ENCODE peak calls at places on chromosomes 5 and 9, in six cellular contexts. One of them, this sample, is unnamed.

GRCh38 chr5:81315336-81315735 is 13.9 kb downstream of the ZCCHC9 start:
- DNase-seq in cardiac muscle cell: no peak
- DNase-seq in CD8-positive, alpha-beta T cell: no peak
- DNase-seq in upper lobe of right lung: no peak
- DNase-seq in coronary artery: no peak
- DNase-seq in heart left ventricle: no peak
- DNase-seq in this sample: no peak

GRCh38 chr5:119355636-119356383 is at the start of gene TNFAIP8:
- DNase-seq in cardiac muscle cell: peak
- DNase-seq in heart left ventricle: peak
- DNase-seq in CD8-positive, alpha-beta T cell: no peak
- DNase-seq in coronary artery: peak
- DNase-seq in upper lobe of right lung: peak
- DNase-seq in this sample: peak

GRCh38 chr5:139177809-139178581 is 20.2 kb downstream of the SIL1 start:
- DNase-seq in coronary artery: no peak
- DNase-seq in heart left ventricle: peak
- DNase-seq in cardiac muscle cell: peak
- DNase-seq in upper lobe of right lung: no peak
- DNase-seq in CD8-positive, alpha-beta T cell: no peak
- DNase-seq in this sample: no peak

GRCh38 chr9:17926246-17926645 is 347.4 kb downstream of the SH3GL2 start:
- DNase-seq in cardiac muscle cell: no peak
- DNase-seq in upper lobe of right lung: no peak
- DNase-seq in CD8-positive, alpha-beta T cell: no peak
- DNase-seq in heart left ventricle: no peak
- DNase-seq in coronary artery: no peak
- DNase-seq in this sample: no peak

GRCh38 chr5:124583469-124584350 is 162.7 kb downstream of the ZNF608 start:
- DNase-seq in upper lobe of right lung: no peak
- DNase-seq in heart left ventricle: no peak
- DNase-seq in coronary artery: no peak
- DNase-seq in cardiac muscle cell: no peak
- DNase-seq in CD8-positive, alpha-beta T cell: no peak
- DNase-seq in this sample: no peak

GRCh38 chr5:143311428-143311827 is 92.1 kb downstream of the NR3C1 start:
- DNase-seq in upper lobe of right lung: no peak
- DNase-seq in coronary artery: no peak
- DNase-seq in cardiac muscle cell: no peak
- DNase-seq in CD8-positive, alpha-beta T cell: no peak
- DNase-seq in heart left ventricle: no peak
- DNase-seq in this sample: no peak

GRCh38 chr5:154801083-154801482 is 45.9 kb downstream of the LARP1 start:
- DNase-seq in cardiac muscle cell: no peak
- DNase-seq in heart left ventricle: no peak
- DNase-seq in upper lobe of right lung: no peak
- DNase-seq in coronary artery: no peak
- DNase-seq in CD8-positive, alpha-beta T cell: no peak
- DNase-seq in this sample: no peak

GRCh38 chr5:154868702-154869101 is 10.3 kb downstream of the CNOT8 start:
- DNase-seq in cardiac muscle cell: peak
- DNase-seq in CD8-positive, alpha-beta T cell: no peak
- DNase-seq in upper lobe of right lung: no peak
- DNase-seq in coronary artery: no peak
- DNase-seq in heart left ventricle: no peak
- DNase-seq in this sample: no peak

GRCh38 chr5:88955403-88955802 is 72.4 kb upstream of the MEF2C start:
- DNase-seq in upper lobe of right lung: no peak
- DNase-seq in cardiac muscle cell: peak
- DNase-seq in CD8-positive, alpha-beta T cell: no peak
- DNase-seq in coronary artery: no peak
- DNase-seq in heart left ventricle: no peak
- DNase-seq in this sample: no peak

GRCh38 chr9:24986331-24986730 is 440.6 kb upstream of the IZUMO3 start:
- DNase-seq in CD8-positive, alpha-beta T cell: no peak
- DNase-seq in heart left ventricle: no peak
- DNase-seq in cardiac muscle cell: peak
- DNase-seq in upper lobe of right lung: no peak
- DNase-seq in coronary artery: no peak
- DNase-seq in this sample: no peak

GRCh38 chr5:152004095-152004494 is 79.4 kb upstream of the GLRA1 start:
- DNase-seq in cardiac muscle cell: no peak
- DNase-seq in upper lobe of right lung: peak
- DNase-seq in heart left ventricle: no peak
- DNase-seq in CD8-positive, alpha-beta T cell: no peak
- DNase-seq in coronary artery: no peak
- DNase-seq in this sample: no peak

GRCh38 chr5:83562207-83562606 is 90.7 kb downstream of the VCAN start:
- DNase-seq in heart left ventricle: no peak
- DNase-seq in coronary artery: no peak
- DNase-seq in upper lobe of right lung: no peak
- DNase-seq in CD8-positive, alpha-beta T cell: no peak
- DNase-seq in cardiac muscle cell: no peak
- DNase-seq in this sample: no peak

GRCh38 chr5:5739490-5739945 is 317.0 kb downstream of the ICE1 start:
- DNase-seq in CD8-positive, alpha-beta T cell: no peak
- DNase-seq in heart left ventricle: no peak
- DNase-seq in upper lobe of right lung: no peak
- DNase-seq in coronary artery: no peak
- DNase-seq in cardiac muscle cell: no peak
- DNase-seq in this sample: no peak

GRCh38 chr5:60541980-60542379 is 158.0 kb downstream of the DEPDC1B start:
- DNase-seq in CD8-positive, alpha-beta T cell: no peak
- DNase-seq in coronary artery: no peak
- DNase-seq in cardiac muscle cell: no peak
- DNase-seq in upper lobe of right lung: no peak
- DNase-seq in heart left ventricle: no peak
- DNase-seq in this sample: no peak

GRCh38 chr5:34941936-34942335 is 12.6 kb downstream of the DNAJC21 start:
- DNase-seq in heart left ventricle: no peak
- DNase-seq in upper lobe of right lung: no peak
- DNase-seq in cardiac muscle cell: no peak
- DNase-seq in CD8-positive, alpha-beta T cell: no peak
- DNase-seq in coronary artery: no peak
- DNase-seq in this sample: no peak

GRCh38 chr5:178264044-178264443 is 31.4 kb upstream of the PHYKPL start:
- DNase-seq in heart left ventricle: no peak
- DNase-seq in CD8-positive, alpha-beta T cell: no peak
- DNase-seq in cardiac muscle cell: no peak
- DNase-seq in coronary artery: no peak
- DNase-seq in upper lobe of right lung: no peak
- DNase-seq in this sample: no peak

GRCh38 chr9:13719981-13720380 is 440.5 kb upstream of the MPDZ start:
- DNase-seq in cardiac muscle cell: no peak
- DNase-seq in CD8-positive, alpha-beta T cell: no peak
- DNase-seq in coronary artery: no peak
- DNase-seq in heart left ventricle: no peak
- DNase-seq in upper lobe of right lung: no peak
- DNase-seq in this sample: no peak

GRCh38 chr5:103111458-103111857 is 8.5 kb downstream of the GIN1 start:
- DNase-seq in upper lobe of right lung: no peak
- DNase-seq in CD8-positive, alpha-beta T cell: no peak
- DNase-seq in cardiac muscle cell: no peak
- DNase-seq in heart left ventricle: no peak
- DNase-seq in coronary artery: no peak
- DNase-seq in this sample: no peak

GRCh38 chr5:2908086-2908485 is 156.6 kb upstream of the IRX2 start:
- DNase-seq in cardiac muscle cell: no peak
- DNase-seq in coronary artery: peak
- DNase-seq in heart left ventricle: no peak
- DNase-seq in CD8-positive, alpha-beta T cell: no peak
- DNase-seq in upper lobe of right lung: no peak
- DNase-seq in this sample: no peak

GRCh38 chr5:181043285-181044092 is 3.4 kb downstream of the BTNL9 start:
- DNase-seq in upper lobe of right lung: no peak
- DNase-seq in coronary artery: no peak
- DNase-seq in heart left ventricle: no peak
- DNase-seq in CD8-positive, alpha-beta T cell: no peak
- DNase-seq in cardiac muscle cell: no peak
- DNase-seq in this sample: no peak

GRCh38 chr9:4433379-4433778 is 56.9 kb upstream of the SLC1A1 start:
- DNase-seq in cardiac muscle cell: no peak
- DNase-seq in CD8-positive, alpha-beta T cell: no peak
- DNase-seq in coronary artery: no peak
- DNase-seq in heart left ventricle: no peak
- DNase-seq in upper lobe of right lung: no peak
- DNase-seq in this sample: no peak

GRCh38 chr5:168020522-168021294 is 270.7 kb upstream of the WWC1 start:
- DNase-seq in coronary artery: no peak
- DNase-seq in cardiac muscle cell: no peak
- DNase-seq in heart left ventricle: no peak
- DNase-seq in upper lobe of right lung: no peak
- DNase-seq in CD8-positive, alpha-beta T cell: no peak
- DNase-seq in this sample: peak

GRCh38 chr9:4933177-4933576 is 51.9 kb upstream of the JAK2 start:
- DNase-seq in CD8-positive, alpha-beta T cell: no peak
- DNase-seq in upper lobe of right lung: no peak
- DNase-seq in cardiac muscle cell: no peak
- DNase-seq in heart left ventricle: peak
- DNase-seq in coronary artery: no peak
- DNase-seq in this sample: no peak

GRCh38 chr9:79583957-79584654 is 12.3 kb downstream of the TLE4 start:
- DNase-seq in upper lobe of right lung: peak
- DNase-seq in heart left ventricle: peak
- DNase-seq in cardiac muscle cell: peak
- DNase-seq in CD8-positive, alpha-beta T cell: peak
- DNase-seq in coronary artery: no peak
- DNase-seq in this sample: no peak

GRCh38 chr5:136042665-136043121 is 13.9 kb downstream of the TGFBI start:
- DNase-seq in upper lobe of right lung: no peak
- DNase-seq in heart left ventricle: no peak
- DNase-seq in CD8-positive, alpha-beta T cell: no peak
- DNase-seq in coronary artery: no peak
- DNase-seq in cardiac muscle cell: no peak
- DNase-seq in this sample: no peak

GRCh38 chr5:77993141-77993540 is 217.0 kb upstream of the TBCA start:
- DNase-seq in heart left ventricle: no peak
- DNase-seq in cardiac muscle cell: no peak
- DNase-seq in upper lobe of right lung: no peak
- DNase-seq in CD8-positive, alpha-beta T cell: no peak
- DNase-seq in coronary artery: no peak
- DNase-seq in this sample: no peak

GRCh38 chr9:13190040-13190439 is 89.5 kb downstream of the MPDZ start:
- DNase-seq in cardiac muscle cell: no peak
- DNase-seq in upper lobe of right lung: no peak
- DNase-seq in coronary artery: no peak
- DNase-seq in heart left ventricle: no peak
- DNase-seq in CD8-positive, alpha-beta T cell: no peak
- DNase-seq in this sample: no peak

GRCh38 chr5:117682416-117682815 is 1107.8 kb upstream of the SEMA6A start:
- DNase-seq in heart left ventricle: no peak
- DNase-seq in coronary artery: no peak
- DNase-seq in CD8-positive, alpha-beta T cell: no peak
- DNase-seq in upper lobe of right lung: no peak
- DNase-seq in cardiac muscle cell: no peak
- DNase-seq in this sample: no peak

GRCh38 chr5:108148715-108149139 is 233.2 kb downstream of the FBXL17 start:
- DNase-seq in cardiac muscle cell: peak
- DNase-seq in heart left ventricle: no peak
- DNase-seq in coronary artery: no peak
- DNase-seq in upper lobe of right lung: no peak
- DNase-seq in CD8-positive, alpha-beta T cell: no peak
- DNase-seq in this sample: no peak

GRCh38 chr9:109417585-109418544 is 80.2 kb downstream of the PTPN3 start:
- DNase-seq in upper lobe of right lung: no peak
- DNase-seq in heart left ventricle: peak
- DNase-seq in coronary artery: no peak
- DNase-seq in cardiac muscle cell: no peak
- DNase-seq in CD8-positive, alpha-beta T cell: no peak
- DNase-seq in this sample: no peak

GRCh38 chr5:179542170-179542569 is 8.2 kb upstream of the RUFY1 start:
- DNase-seq in CD8-positive, alpha-beta T cell: no peak
- DNase-seq in upper lobe of right lung: no peak
- DNase-seq in cardiac muscle cell: no peak
- DNase-seq in heart left ventricle: no peak
- DNase-seq in coronary artery: no peak
- DNase-seq in this sample: no peak

GRCh38 chr9:87525546-87526303 is 28.1 kb downstream of the DAPK1 start:
- DNase-seq in CD8-positive, alpha-beta T cell: no peak
- DNase-seq in coronary artery: no peak
- DNase-seq in heart left ventricle: no peak
- DNase-seq in cardiac muscle cell: no peak
- DNase-seq in upper lobe of right lung: no peak
- DNase-seq in this sample: no peak

GRCh38 chr5:141951341-141951781 is 6.6 kb downstream of the PCDH12 start:
- DNase-seq in cardiac muscle cell: peak
- DNase-seq in CD8-positive, alpha-beta T cell: no peak
- DNase-seq in upper lobe of right lung: no peak
- DNase-seq in coronary artery: no peak
- DNase-seq in heart left ventricle: no peak
- DNase-seq in this sample: no peak

GRCh38 chr9:92196400-92196799 is 81.2 kb upstream of the SPTLC1 start:
- DNase-seq in heart left ventricle: no peak
- DNase-seq in cardiac muscle cell: no peak
- DNase-seq in upper lobe of right lung: no peak
- DNase-seq in coronary artery: no peak
- DNase-seq in CD8-positive, alpha-beta T cell: no peak
- DNase-seq in this sample: no peak
- H3K27ac ChIP-seq in heart left ventricle: no peak
- H3K27ac ChIP-seq in cardiac muscle cell: no peak
- H3K27ac ChIP-seq in upper lobe of right lung: no peak
- H3K27ac ChIP-seq in coronary artery: no peak
- H3K27ac ChIP-seq in CD8-positive, alpha-beta T cell: no peak
- H3K27ac ChIP-seq in this sample: no peak

DNA sequence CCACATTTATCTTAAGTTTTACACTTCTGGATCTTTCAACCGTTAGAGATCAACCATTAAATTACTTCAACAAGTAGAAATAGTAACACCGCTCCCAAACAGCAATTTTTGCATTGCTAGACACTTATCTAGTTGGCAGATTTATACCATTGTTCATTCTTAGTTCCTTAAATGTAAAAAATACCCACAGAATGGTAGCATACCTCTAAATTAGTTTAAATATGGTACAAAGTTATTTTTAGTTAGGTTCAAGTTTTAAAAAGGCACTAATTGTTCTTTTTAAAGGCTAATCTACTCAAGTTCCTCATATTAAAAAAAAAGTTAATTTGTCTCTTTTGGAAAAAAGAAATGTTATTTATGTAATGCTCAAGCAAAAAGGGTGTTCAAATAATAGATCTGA is 8.1 kb downstream of the PFDN1 start:
- DNase-seq in upper lobe of right lung: no peak
- DNase-seq in coronary artery: no peak
- DNase-seq in cardiac muscle cell: no peak
- DNase-seq in heart left ventricle: no peak
- DNase-seq in CD8-positive, alpha-beta T cell: no peak
- DNase-seq in this sample: no peak
- H3K27ac ChIP-seq in upper lobe of right lung: peak
- H3K27ac ChIP-seq in coronary artery: peak
- H3K27ac ChIP-seq in cardiac muscle cell: no peak
- H3K27ac ChIP-seq in heart left ventricle: peak
- H3K27ac ChIP-seq in CD8-positive, alpha-beta T cell: no peak
- H3K27ac ChIP-seq in this sample: peak

GRCh38 chr9:77866882-77867281 is 164.7 kb downstream of the GNAQ start:
- DNase-seq in heart left ventricle: no peak
- DNase-seq in CD8-positive, alpha-beta T cell: no peak
- DNase-seq in upper lobe of right lung: no peak
- DNase-seq in coronary artery: no peak
- DNase-seq in cardiac muscle cell: no peak
- DNase-seq in this sample: no peak
- H3K27ac ChIP-seq in heart left ventricle: no peak
- H3K27ac ChIP-seq in CD8-positive, alpha-beta T cell: no peak
- H3K27ac ChIP-seq in upper lobe of right lung: no peak
- H3K27ac ChIP-seq in coronary artery: no peak
- H3K27ac ChIP-seq in cardiac muscle cell: no peak
- H3K27ac ChIP-seq in this sample: no peak

GRCh38 chr9:36154213-36154952 is 14.8 kb upstream of the CCIN start:
- DNase-seq in cardiac muscle cell: peak
- DNase-seq in heart left ventricle: peak
- DNase-seq in coronary artery: no peak
- DNase-seq in upper lobe of right lung: peak
- DNase-seq in CD8-positive, alpha-beta T cell: no peak
- DNase-seq in this sample: no peak
- H3K27ac ChIP-seq in cardiac muscle cell: peak
- H3K27ac ChIP-seq in heart left ventricle: peak
- H3K27ac ChIP-seq in coronary artery: peak
- H3K27ac ChIP-seq in upper lobe of right lung: peak
- H3K27ac ChIP-seq in CD8-positive, alpha-beta T cell: no peak
- H3K27ac ChIP-seq in this sample: peak